ENCODE peak calls at places on chromosomes 11 and 22, in seven cellular contexts. One of them, this sample, is unnamed.

GRCh38 chr11:9078113-9079041 is 13.0 kb downstream of the SCUBE2 start:
- DNase-seq in NCI-H460: no peak
- DNase-seq in HuH-7: no peak
- DNase-seq in heart left ventricle: no peak
- DNase-seq in mucosa of gallbladder: no peak
- DNase-seq in BJ: no peak
- DNase-seq in AG20443: no peak
- DNase-seq in this sample: no peak

GRCh38 chr11:83033972-83034672 is 37.6 kb downstream of the RAB30 start:
- DNase-seq in NCI-H460: no peak
- DNase-seq in HuH-7: peak
- DNase-seq in heart left ventricle: no peak
- DNase-seq in mucosa of gallbladder: peak
- DNase-seq in BJ: peak
- DNase-seq in AG20443: peak
- DNase-seq in this sample: peak

GRCh38 chr11:35553831-35554230 is 28.4 kb upstream of the PAMR1 start:
- DNase-seq in NCI-H460: no peak
- DNase-seq in HuH-7: no peak
- DNase-seq in heart left ventricle: no peak
- DNase-seq in mucosa of gallbladder: no peak
- DNase-seq in BJ: peak
- DNase-seq in AG20443: peak
- DNase-seq in this sample: no peak

GRCh38 chr11:86795962-86796361 is 4.4 kb upstream of the PRSS23 start:
- DNase-seq in NCI-H460: no peak
- DNase-seq in HuH-7: no peak
- DNase-seq in heart left ventricle: no peak
- DNase-seq in mucosa of gallbladder: no peak
- DNase-seq in BJ: no peak
- DNase-seq in AG20443: no peak
- DNase-seq in this sample: no peak

GRCh38 chr22:43060213-43060612 is 29.0 kb downstream of the TTLL1 start:
- DNase-seq in NCI-H460: no peak
- DNase-seq in HuH-7: peak
- DNase-seq in heart left ventricle: no peak
- DNase-seq in mucosa of gallbladder: no peak
- DNase-seq in BJ: no peak
- DNase-seq in AG20443: peak
- DNase-seq in this sample: no peak

GRCh38 chr11:87290304-87290922 is 252.7 kb downstream of the TMEM135 start:
- DNase-seq in NCI-H460: peak
- DNase-seq in HuH-7: peak
- DNase-seq in heart left ventricle: no peak
- DNase-seq in mucosa of gallbladder: no peak
- DNase-seq in BJ: no peak
- DNase-seq in AG20443: peak
- DNase-seq in this sample: no peak

GRCh38 chr11:79011357-79011756 is 429.5 kb downstream of the TENM4 start:
- DNase-seq in NCI-H460: no peak
- DNase-seq in HuH-7: no peak
- DNase-seq in heart left ventricle: no peak
- DNase-seq in mucosa of gallbladder: no peak
- DNase-seq in BJ: no peak
- DNase-seq in AG20443: no peak
- DNase-seq in this sample: no peak

GRCh38 chr11:66302656-66303055 is 11.0 kb downstream of the TMEM151A start:
- DNase-seq in NCI-H460: no peak
- DNase-seq in HuH-7: no peak
- DNase-seq in heart left ventricle: peak
- DNase-seq in mucosa of gallbladder: no peak
- DNase-seq in BJ: no peak
- DNase-seq in AG20443: no peak
- DNase-seq in this sample: no peak

GRCh38 chr11:64181506-64182411 is 4.2 kb upstream of the STIP1 start:
- DNase-seq in NCI-H460: peak
- DNase-seq in HuH-7: no peak
- DNase-seq in heart left ventricle: peak
- DNase-seq in mucosa of gallbladder: peak
- DNase-seq in BJ: peak
- DNase-seq in AG20443: peak
- DNase-seq in this sample: peak

GRCh38 chr11:126058090-126058489 is 4.6 kb downstream of the CDON start:
- DNase-seq in NCI-H460: no peak
- DNase-seq in HuH-7: no peak
- DNase-seq in heart left ventricle: no peak
- DNase-seq in mucosa of gallbladder: no peak
- DNase-seq in BJ: no peak
- DNase-seq in AG20443: no peak
- DNase-seq in this sample: no peak

GRCh38 chr11:66976048-66976467 is 954 bp downstream of the C11orf86 start:
- DNase-seq in NCI-H460: no peak
- DNase-seq in HuH-7: peak
- DNase-seq in heart left ventricle: no peak
- DNase-seq in mucosa of gallbladder: no peak
- DNase-seq in BJ: no peak
- DNase-seq in AG20443: no peak
- DNase-seq in this sample: no peak

GRCh38 chr11:63840356-63841060 is 1.6 kb downstream of the MARK2 start:
- DNase-seq in NCI-H460: no peak
- DNase-seq in HuH-7: no peak
- DNase-seq in heart left ventricle: no peak
- DNase-seq in mucosa of gallbladder: no peak
- DNase-seq in BJ: no peak
- DNase-seq in AG20443: no peak
- DNase-seq in this sample: no peak

GRCh38 chr22:39498368-39498767 is 3.7 kb upstream of the MIEF1 start:
- DNase-seq in NCI-H460: no peak
- DNase-seq in HuH-7: no peak
- DNase-seq in heart left ventricle: no peak
- DNase-seq in mucosa of gallbladder: no peak
- DNase-seq in BJ: no peak
- DNase-seq in AG20443: no peak
- DNase-seq in this sample: no peak

GRCh38 chr22:37079158-37079557 is 27.6 kb downstream of the KCTD17 start:
- DNase-seq in NCI-H460: no peak
- DNase-seq in HuH-7: no peak
- DNase-seq in heart left ventricle: no peak
- DNase-seq in mucosa of gallbladder: no peak
- DNase-seq in BJ: no peak
- DNase-seq in AG20443: no peak
- DNase-seq in this sample: no peak

GRCh38 chr22:39177456-39177775 is 24.9 kb upstream of the CBX7 start:
- DNase-seq in NCI-H460: no peak
- DNase-seq in HuH-7: no peak
- DNase-seq in heart left ventricle: no peak
- DNase-seq in mucosa of gallbladder: no peak
- DNase-seq in BJ: no peak
- DNase-seq in AG20443: no peak
- DNase-seq in this sample: no peak

GRCh38 chr11:3213659-3214419 is 4.8 kb downstream of the MRGPRG start:
- DNase-seq in NCI-H460: no peak
- DNase-seq in HuH-7: no peak
- DNase-seq in heart left ventricle: peak
- DNase-seq in mucosa of gallbladder: no peak
- DNase-seq in BJ: no peak
- DNase-seq in AG20443: no peak
- DNase-seq in this sample: peak

GRCh38 chr11:68680541-68681231 is 3.7 kb upstream of the GAL start:
- DNase-seq in NCI-H460: no peak
- DNase-seq in HuH-7: no peak
- DNase-seq in heart left ventricle: no peak
- DNase-seq in mucosa of gallbladder: no peak
- DNase-seq in BJ: no peak
- DNase-seq in AG20443: no peak
- DNase-seq in this sample: no peak